ENCODE peak calls at places on chromosomes 16 and 17, in nine cellular contexts. One of them, this sample, is unnamed. For H3K9me3, the result is how much of the 10 kb centered on the place peaks cover.

GRCh38 chr16:5730783-5731182 is 633.2 kb upstream of the EEF2KMT start:
- DNase-seq in upper lobe of right lung: no peak
- DNase-seq in colonic mucosa: no peak
- DNase-seq in hepatocyte: no peak
- DNase-seq in fibroblast of lung: no peak
- DNase-seq in right lobe of liver: no peak
- DNase-seq in CD4-positive, alpha-beta memory T cell: no peak
- DNase-seq in A549: no peak
- DNase-seq in CD4-positive, alpha-beta T cell: no peak
- DNase-seq in this sample: no peak

GRCh38 chr17:78117027-78117981 is 11.3 kb downstream of the TMC6 start:
- DNase-seq in upper lobe of right lung: peak
- DNase-seq in colonic mucosa: no peak
- DNase-seq in hepatocyte: no peak
- DNase-seq in fibroblast of lung: no peak
- DNase-seq in right lobe of liver: peak
- DNase-seq in CD4-positive, alpha-beta memory T cell: no peak
- DNase-seq in A549: no peak
- DNase-seq in CD4-positive, alpha-beta T cell: no peak
- DNase-seq in this sample: no peak

GRCh38 chr17:77638229-77638628 is 320.3 kb upstream of the TNRC6C start:
- DNase-seq in upper lobe of right lung: no peak
- DNase-seq in colonic mucosa: no peak
- DNase-seq in hepatocyte: no peak
- DNase-seq in fibroblast of lung: no peak
- DNase-seq in right lobe of liver: no peak
- DNase-seq in CD4-positive, alpha-beta memory T cell: no peak
- DNase-seq in A549: no peak
- DNase-seq in CD4-positive, alpha-beta T cell: no peak
- DNase-seq in this sample: no peak

GRCh38 chr17:45895304-45895968 is 1.1 kb downstream of the MAPT start:
- DNase-seq in upper lobe of right lung: no peak
- DNase-seq in colonic mucosa: no peak
- DNase-seq in hepatocyte: peak
- DNase-seq in fibroblast of lung: peak
- DNase-seq in right lobe of liver: peak
- DNase-seq in CD4-positive, alpha-beta memory T cell: peak
- DNase-seq in A549: peak
- DNase-seq in CD4-positive, alpha-beta T cell: no peak
- DNase-seq in this sample: peak

GRCh38 chr16:51134876-51135275 is 16.2 kb downstream of the SALL1 start:
- DNase-seq in upper lobe of right lung: no peak
- DNase-seq in colonic mucosa: no peak
- DNase-seq in hepatocyte: no peak
- DNase-seq in fibroblast of lung: no peak
- DNase-seq in right lobe of liver: no peak
- DNase-seq in CD4-positive, alpha-beta memory T cell: no peak
- DNase-seq in A549: no peak
- DNase-seq in CD4-positive, alpha-beta T cell: no peak
- DNase-seq in this sample: no peak

GRCh38 chr16:30948087-30948955 is 547 bp upstream of the ORAI3 start:
- DNase-seq in upper lobe of right lung: peak
- DNase-seq in colonic mucosa: peak
- DNase-seq in hepatocyte: peak
- DNase-seq in fibroblast of lung: peak
- DNase-seq in right lobe of liver: peak
- DNase-seq in CD4-positive, alpha-beta memory T cell: no peak
- DNase-seq in A549: peak
- DNase-seq in CD4-positive, alpha-beta T cell: no peak
- DNase-seq in this sample: no peak

GRCh38 chr17:58344791-58345157 is 7.2 kb downstream of the SUPT4H1 start:
- DNase-seq in upper lobe of right lung: peak
- DNase-seq in colonic mucosa: no peak
- DNase-seq in hepatocyte: no peak
- DNase-seq in fibroblast of lung: no peak
- DNase-seq in right lobe of liver: no peak
- DNase-seq in CD4-positive, alpha-beta memory T cell: peak
- DNase-seq in A549: no peak
- DNase-seq in CD4-positive, alpha-beta T cell: peak
- DNase-seq in this sample: peak

GRCh38 chr17:82900741-82901140 is 60.9 kb upstream of the ZNF750 start:
- DNase-seq in upper lobe of right lung: no peak
- DNase-seq in colonic mucosa: no peak
- DNase-seq in hepatocyte: no peak
- DNase-seq in fibroblast of lung: no peak
- DNase-seq in right lobe of liver: no peak
- DNase-seq in CD4-positive, alpha-beta memory T cell: no peak
- DNase-seq in A549: no peak
- DNase-seq in CD4-positive, alpha-beta T cell: no peak
- DNase-seq in this sample: no peak

GRCh38 chr16:66367968-66368891 is 1.7 kb downstream of the CDH5 start:
- DNase-seq in upper lobe of right lung: peak
- DNase-seq in colonic mucosa: no peak
- DNase-seq in hepatocyte: no peak
- DNase-seq in fibroblast of lung: no peak
- DNase-seq in right lobe of liver: peak
- DNase-seq in CD4-positive, alpha-beta memory T cell: no peak
- DNase-seq in A549: no peak
- DNase-seq in CD4-positive, alpha-beta T cell: no peak
- DNase-seq in this sample: no peak

GRCh38 chr17:29069526-29070041 is 26.6 kb downstream of the PIPOX start:
- DNase-seq in upper lobe of right lung: no peak
- DNase-seq in colonic mucosa: no peak
- DNase-seq in hepatocyte: no peak
- DNase-seq in fibroblast of lung: no peak
- DNase-seq in right lobe of liver: no peak
- DNase-seq in CD4-positive, alpha-beta memory T cell: no peak
- DNase-seq in A549: no peak
- DNase-seq in CD4-positive, alpha-beta T cell: no peak
- DNase-seq in this sample: no peak

GRCh38 chr17:81928497-81929252 is 1.1 kb upstream of the MAFG start:
- DNase-seq in upper lobe of right lung: no peak
- DNase-seq in colonic mucosa: no peak
- DNase-seq in hepatocyte: peak
- DNase-seq in fibroblast of lung: no peak
- DNase-seq in right lobe of liver: peak
- DNase-seq in CD4-positive, alpha-beta memory T cell: no peak
- DNase-seq in A549: no peak
- DNase-seq in CD4-positive, alpha-beta T cell: no peak
- DNase-seq in this sample: no peak

GRCh38 chr17:79036609-79037008 is 12.6 kb downstream of the C1QTNF1 start:
- DNase-seq in upper lobe of right lung: no peak
- DNase-seq in colonic mucosa: no peak
- DNase-seq in hepatocyte: no peak
- DNase-seq in fibroblast of lung: peak
- DNase-seq in right lobe of liver: no peak
- DNase-seq in CD4-positive, alpha-beta memory T cell: no peak
- DNase-seq in A549: peak
- DNase-seq in CD4-positive, alpha-beta T cell: no peak
- DNase-seq in this sample: no peak

GRCh38 chr17:4696432-4696796 is 7.5 kb downstream of the PELP1 start:
- DNase-seq in upper lobe of right lung: no peak
- DNase-seq in colonic mucosa: no peak
- DNase-seq in hepatocyte: no peak
- DNase-seq in fibroblast of lung: no peak
- DNase-seq in right lobe of liver: no peak
- DNase-seq in CD4-positive, alpha-beta memory T cell: peak
- DNase-seq in A549: no peak
- DNase-seq in CD4-positive, alpha-beta T cell: no peak
- DNase-seq in this sample: no peak

GRCh38 chr17:81685108-81685507 is 1.3 kb downstream of the HGS start:
- DNase-seq in upper lobe of right lung: no peak
- DNase-seq in colonic mucosa: no peak
- DNase-seq in hepatocyte: peak
- DNase-seq in fibroblast of lung: peak
- DNase-seq in right lobe of liver: peak
- DNase-seq in CD4-positive, alpha-beta memory T cell: no peak
- DNase-seq in A549: peak
- DNase-seq in CD4-positive, alpha-beta T cell: no peak
- DNase-seq in this sample: no peak

GRCh38 chr16:23949630-23950290 is 114.0 kb downstream of the PRKCB start:
- DNase-seq in upper lobe of right lung: peak
- DNase-seq in colonic mucosa: peak
- DNase-seq in hepatocyte: no peak
- DNase-seq in fibroblast of lung: no peak
- DNase-seq in right lobe of liver: peak
- DNase-seq in CD4-positive, alpha-beta memory T cell: peak
- DNase-seq in A549: no peak
- DNase-seq in CD4-positive, alpha-beta T cell: peak
- DNase-seq in this sample: peak

GRCh38 chr16:27237229-27238015 is 31.1 kb downstream of the NSMCE1 start:
- DNase-seq in upper lobe of right lung: peak
- DNase-seq in colonic mucosa: no peak
- DNase-seq in hepatocyte: peak
- DNase-seq in fibroblast of lung: peak
- DNase-seq in right lobe of liver: no peak
- DNase-seq in CD4-positive, alpha-beta memory T cell: peak
- DNase-seq in A549: no peak
- DNase-seq in CD4-positive, alpha-beta T cell: peak
- DNase-seq in this sample: peak

GRCh38 chr16:1143761-1144450 is 9.0 kb upstream of the CACNA1H start:
- DNase-seq in upper lobe of right lung: no peak
- DNase-seq in colonic mucosa: no peak
- DNase-seq in hepatocyte: no peak
- DNase-seq in fibroblast of lung: no peak
- DNase-seq in right lobe of liver: no peak
- DNase-seq in CD4-positive, alpha-beta memory T cell: no peak
- DNase-seq in A549: no peak
- DNase-seq in CD4-positive, alpha-beta T cell: no peak
- DNase-seq in this sample: no peak

GRCh38 chr17:61701978-61702377 is 111.0 kb upstream of the NACA2 start:
- DNase-seq in upper lobe of right lung: no peak
- DNase-seq in colonic mucosa: no peak
- DNase-seq in hepatocyte: no peak
- DNase-seq in fibroblast of lung: no peak
- DNase-seq in right lobe of liver: no peak
- DNase-seq in CD4-positive, alpha-beta memory T cell: no peak
- DNase-seq in A549: no peak
- DNase-seq in CD4-positive, alpha-beta T cell: no peak
- DNase-seq in this sample: no peak
- H3K9me3 ChIP-seq in upper lobe of right lung: under half
- H3K9me3 ChIP-seq in colonic mucosa: under half
- H3K9me3 ChIP-seq in hepatocyte: under half
- H3K9me3 ChIP-seq in fibroblast of lung: under half
- H3K9me3 ChIP-seq in right lobe of liver: under half
- H3K9me3 ChIP-seq in CD4-positive, alpha-beta memory T cell: under half
- H3K9me3 ChIP-seq in A549: under half
- H3K9me3 ChIP-seq in CD4-positive, alpha-beta T cell: under half
- H3K9me3 ChIP-seq in this sample: under half

GRCh38 chr17:63997341-63998048 is 656 bp upstream of the PRR29 start:
- DNase-seq in upper lobe of right lung: peak
- DNase-seq in colonic mucosa: no peak
- DNase-seq in hepatocyte: no peak
- DNase-seq in fibroblast of lung: no peak
- DNase-seq in right lobe of liver: no peak
- DNase-seq in CD4-positive, alpha-beta memory T cell: no peak
- DNase-seq in A549: no peak
- DNase-seq in CD4-positive, alpha-beta T cell: no peak
- DNase-seq in this sample: no peak

GRCh38 chr17:63999680-64000531 is 1.8 kb downstream of the PRR29 start:
- DNase-seq in upper lobe of right lung: no peak
- DNase-seq in colonic mucosa: no peak
- DNase-seq in hepatocyte: no peak
- DNase-seq in fibroblast of lung: no peak
- DNase-seq in right lobe of liver: no peak
- DNase-seq in CD4-positive, alpha-beta memory T cell: no peak
- DNase-seq in A549: no peak
- DNase-seq in CD4-positive, alpha-beta T cell: no peak
- DNase-seq in this sample: no peak

GRCh38 chr17:63998721-63999679 is 849 bp downstream of the PRR29 start:
- DNase-seq in upper lobe of right lung: no peak
- DNase-seq in colonic mucosa: no peak
- DNase-seq in hepatocyte: no peak
- DNase-seq in fibroblast of lung: no peak
- DNase-seq in right lobe of liver: no peak
- DNase-seq in CD4-positive, alpha-beta memory T cell: peak
- DNase-seq in A549: no peak
- DNase-seq in CD4-positive, alpha-beta T cell: no peak
- DNase-seq in this sample: no peak

GRCh38 chr17:63996430-63997182 is 1.5 kb upstream of the PRR29 start:
- DNase-seq in upper lobe of right lung: peak
- DNase-seq in colonic mucosa: no peak
- DNase-seq in hepatocyte: no peak
- DNase-seq in fibroblast of lung: no peak
- DNase-seq in right lobe of liver: no peak
- DNase-seq in CD4-positive, alpha-beta memory T cell: no peak
- DNase-seq in A549: no peak
- DNase-seq in CD4-positive, alpha-beta T cell: no peak
- DNase-seq in this sample: no peak

GRCh38 chr17:63998050-63998720 is at the start of gene PRR29:
- DNase-seq in upper lobe of right lung: peak
- DNase-seq in colonic mucosa: peak
- DNase-seq in hepatocyte: peak
- DNase-seq in fibroblast of lung: peak
- DNase-seq in right lobe of liver: peak
- DNase-seq in CD4-positive, alpha-beta memory T cell: peak
- DNase-seq in A549: peak
- DNase-seq in CD4-positive, alpha-beta T cell: peak
- DNase-seq in this sample: peak
- H3K9me3 ChIP-seq in upper lobe of right lung: under half
- H3K9me3 ChIP-seq in colonic mucosa: under half
- H3K9me3 ChIP-seq in hepatocyte: under half
- H3K9me3 ChIP-seq in fibroblast of lung: under half
- H3K9me3 ChIP-seq in right lobe of liver: under half
- H3K9me3 ChIP-seq in CD4-positive, alpha-beta memory T cell: under half
- H3K9me3 ChIP-seq in A549: under half
- H3K9me3 ChIP-seq in CD4-positive, alpha-beta T cell: under half
- H3K9me3 ChIP-seq in this sample: under half

DNA sequence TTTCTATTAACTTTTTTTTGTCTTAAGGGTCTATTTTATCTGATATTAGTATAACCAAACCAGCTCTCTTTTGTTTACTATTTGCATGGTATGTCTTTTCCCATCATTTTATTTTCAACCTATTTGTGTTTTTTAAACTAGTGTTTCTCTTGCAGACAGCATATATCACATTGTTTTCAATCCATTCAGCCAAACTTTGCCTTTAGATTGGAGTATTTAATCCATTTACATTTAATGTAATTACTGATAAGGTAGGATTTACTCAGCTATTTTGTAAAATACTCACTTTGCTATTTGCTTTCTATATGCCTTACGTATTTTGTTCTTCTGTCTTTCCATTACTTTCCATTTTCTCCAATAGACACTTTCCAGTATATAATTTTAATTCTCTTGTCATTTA is 108.0 kb upstream of the NACA2 start:
- DNase-seq in upper lobe of right lung: no peak
- DNase-seq in colonic mucosa: no peak
- DNase-seq in hepatocyte: no peak
- DNase-seq in fibroblast of lung: no peak
- DNase-seq in right lobe of liver: no peak
- DNase-seq in CD4-positive, alpha-beta memory T cell: no peak
- DNase-seq in A549: no peak
- DNase-seq in CD4-positive, alpha-beta T cell: no peak
- DNase-seq in this sample: no peak
- H3K9me3 ChIP-seq in upper lobe of right lung: under half
- H3K9me3 ChIP-seq in colonic mucosa: under half
- H3K9me3 ChIP-seq in hepatocyte: under half
- H3K9me3 ChIP-seq in fibroblast of lung: under half
- H3K9me3 ChIP-seq in right lobe of liver: under half
- H3K9me3 ChIP-seq in CD4-positive, alpha-beta memory T cell: under half
- H3K9me3 ChIP-seq in A549: under half
- H3K9me3 ChIP-seq in CD4-positive, alpha-beta T cell: under half
- H3K9me3 ChIP-seq in this sample: under half

GRCh38 chr16:88283596-88283995 is 99.2 kb upstream of the ZNF469 start:
- DNase-seq in upper lobe of right lung: no peak
- DNase-seq in colonic mucosa: no peak
- DNase-seq in hepatocyte: no peak
- DNase-seq in fibroblast of lung: no peak
- DNase-seq in right lobe of liver: no peak
- DNase-seq in CD4-positive, alpha-beta memory T cell: no peak
- DNase-seq in A549: no peak
- DNase-seq in CD4-positive, alpha-beta T cell: no peak
- DNase-seq in this sample: no peak
- H3K9me3 ChIP-seq in upper lobe of right lung: under half
- H3K9me3 ChIP-seq in colonic mucosa: under half
- H3K9me3 ChIP-seq in hepatocyte: under half
- H3K9me3 ChIP-seq in fibroblast of lung: under half
- H3K9me3 ChIP-seq in right lobe of liver: under half
- H3K9me3 ChIP-seq in CD4-positive, alpha-beta memory T cell: under half
- H3K9me3 ChIP-seq in A549: under half
- H3K9me3 ChIP-seq in CD4-positive, alpha-beta T cell: under half
- H3K9me3 ChIP-seq in this sample: under half

This sample was measured in T-helper 17 cell.